ENCODE peak calls at places on chromosome 2, in seven cellular contexts. T is HepG2, O is GM12892, Z is GM12891, M is heart left ventricle, D is stomach, Y is thyroid gland. P is an unnamed sample.

GRCh38 chr2:74619651-74620297 is 28.4 kb downstream of the M1AP start:
- DNase-seq in T (no peak), D (no peak), O (no peak), M (no peak), Y (no peak), Z (no peak), P (no peak)

GRCh38 chr2:90209806-90210205 is 1518.3 kb downstream of the RPIA start:
- DNase-seq in D (no peak), Y (no peak), Z (no peak), M (no peak), O (no peak), T (no peak), P (no peak)

GRCh38 chr2:54677476-54678265 is 45.8 kb upstream of the EML6 start:
- DNase-seq in T (no peak), Z (no peak), Y (no peak), D (no peak), O (no peak), M (no peak), P (no peak)

GRCh38 chr2:166158546-166158945 is 30.7 kb upstream of the SCN1A start:
- DNase-seq in M (no peak), T (no peak), D (no peak), O (no peak), Z (no peak), Y (no peak), P (no peak)

GRCh38 chr2:63983986-63984605 is 35.1 kb downstream of the VPS54 start:
- DNase-seq in O (no peak), Z (no peak), T (peak; percentile 98), D (no peak), M (no peak), Y (no peak), P (no peak)

GRCh38 chr2:24015562-24016375 is 5.9 kb downstream of the MFSD2B start:
- DNase-seq in Y (no peak), Z (no peak), D (no peak), T (peak; percentile 98), O (no peak), M (no peak), P (peak; percentile 76)

GRCh38 chr2:19021721-19022120 is 336.7 kb downstream of the OSR1 start:
- DNase-seq in O (no peak), D (no peak), Z (no peak), T (peak; percentile 52), Y (no peak), M (no peak), P (no peak)

GRCh38 chr2:128512664-128513415 is 194.2 kb upstream of the HS6ST1 start:
- DNase-seq in D (no peak), Y (peak; percentile 33), T (no peak), M (no peak), O (no peak), Z (no peak), P (no peak)

GRCh38 chr2:177363332-177363731 is 29.2 kb upstream of the AGPS start:
- DNase-seq in O (no peak), T (no peak), Z (no peak), Y (no peak), D (no peak), M (no peak), P (no peak)

GRCh38 chr2:64865073-64865830 is 123.9 kb upstream of the SLC1A4 start:
- DNase-seq in O (peak; percentile 88), T (no peak), Z (peak; percentile 85), D (peak; percentile 75), Y (peak; percentile 67), M (peak; percentile 69), P (peak; percentile 68)

GRCh38 chr2:23545391-23545790 is 160.4 kb downstream of the KLHL29 start:
- DNase-seq in T (no peak), D (no peak), Y (no peak), M (no peak), Z (no peak), O (no peak), P (peak; percentile 90)

GRCh38 chr2:238865015-238865719 is 17.3 kb downstream of the TWIST2 start:
- DNase-seq in D (no peak), M (no peak), O (no peak), Y (no peak), T (no peak), Z (no peak), P (no peak)

GRCh38 chr2:127567351-127567854 is 31.9 kb downstream of the MYO7B start:
- DNase-seq in O (no peak), D (no peak), M (no peak), Z (no peak), T (no peak), Y (no peak), P (no peak)

GRCh38 chr2:217054791-217055190 is 194.9 kb upstream of the TNP1 start:
- DNase-seq in O (no peak), M (no peak), Z (no peak), Y (no peak), T (no peak), D (no peak), P (no peak)

GRCh38 chr2:135657806-135658582 is 83.7 kb upstream of the UBXN4 start:
- DNase-seq in M (no peak), O (no peak), T (no peak), D (no peak), Z (no peak), Y (no peak), P (no peak)

GRCh38 chr2:70566906-70567305 is 13.3 kb upstream of the TGFA start:
- DNase-seq in Y (no peak), Z (no peak), D (no peak), M (no peak), O (no peak), T (no peak), P (no peak)

GRCh38 chr2:128585706-128586105 is 267.0 kb upstream of the HS6ST1 start:
- DNase-seq in O (no peak), T (no peak), M (no peak), D (peak; percentile 23), Y (no peak), Z (no peak), P (no peak)

GRCh38 chr2:106020821-106021316 is 173.2 kb downstream of the UXS1 start:
- DNase-seq in O (no peak), D (no peak), Y (peak; percentile 67), M (peak; percentile 29), Z (no peak), T (no peak), P (no peak)

GRCh38 chr2:58334414-58334813 is 93.3 kb upstream of the FANCL start:
- DNase-seq in Y (no peak), Z (no peak), O (no peak), M (no peak), D (no peak), T (no peak), P (no peak)

GRCh38 chr2:53473236-53473635 is 294.4 kb upstream of the CHAC2 start:
- DNase-seq in M (no peak), Y (peak; percentile 13), Z (no peak), T (peak; percentile 13), D (no peak), O (no peak), P (no peak)

GRCh38 chr2:160109939-160110673 is 47.7 kb upstream of the PLA2R1 start:
- DNase-seq in M (peak; percentile 62), Y (peak; percentile 75), Z (no peak), O (no peak), T (peak; percentile 62), D (peak; percentile 57), P (peak; percentile 23)

GRCh38 chr2:71791051-71791450 is 337.7 kb downstream of the DYSF start:
- DNase-seq in T (no peak), D (no peak), Y (no peak), O (no peak), Z (no peak), M (no peak), P (no peak)

GRCh38 chr2:46147626-46148368 is 149.4 kb upstream of the EPAS1 start:
- DNase-seq in D (no peak), M (no peak), T (no peak), O (no peak), Z (no peak), Y (no peak), P (no peak)

GRCh38 chr2:10863047-10863446 is 48.7 kb upstream of the KCNF1 start:
- DNase-seq in O (no peak), Y (no peak), T (no peak), M (no peak), Z (no peak), D (no peak), P (no peak)
- TF ChIP-seq POLR2A in O (no peak), Y (no peak), T (no peak), M (no peak), Z (no peak), D (no peak), P (no peak)

DNA sequence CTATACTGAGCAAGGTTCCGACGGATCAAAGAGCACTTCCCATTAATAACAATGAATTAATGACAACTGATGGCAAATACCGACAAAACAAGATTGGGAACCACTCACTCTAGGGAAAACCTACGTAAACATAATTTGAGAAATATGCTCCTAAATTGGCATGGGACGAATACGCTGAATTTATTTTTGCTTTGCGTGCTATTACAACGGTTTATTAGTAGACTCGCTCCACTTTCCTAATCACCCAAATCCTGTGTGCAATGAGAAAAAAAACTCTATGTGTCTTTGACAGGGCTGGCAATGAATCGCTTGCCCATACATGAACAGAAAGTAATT is 536 bp upstream of the SLC25A12 start:
- DNase-seq in Y (no peak), Z (no peak), M (no peak), O (no peak), T (no peak), D (no peak), P (no peak)
- TF ChIP-seq POLR2A in Y (no peak), Z (no peak), M (no peak), O (no peak), T (no peak), D (no peak), P (no peak)

GRCh38 chr2:55914786-55915185 is 8.8 kb downstream of the EFEMP1 start:
- DNase-seq in O (no peak), M (no peak), Z (no peak), T (no peak), D (no peak), Y (no peak), P (no peak)
- TF ChIP-seq POLR2A in O (no peak), M (no peak), Z (no peak), T (no peak), D (no peak), Y (no peak), P (no peak)

GRCh38 chr2:37920570-37920969 is 4.5 kb upstream of the RMDN2 start:
- DNase-seq in T (peak; percentile 93), O (no peak), D (no peak), Y (no peak), Z (no peak), M (no peak), P (no peak)

GRCh38 chr2:37916512-37917082 is 8.5 kb upstream of the RMDN2 start:
- DNase-seq in O (no peak), Z (no peak), M (peak; percentile 47), D (no peak), Y (peak; percentile 85), T (no peak), P (no peak)

GRCh38 chr2:37917281-37918228 is 7.5 kb upstream of the RMDN2 start:
- DNase-seq in M (no peak), O (no peak), T (no peak), D (no peak), Z (no peak), Y (no peak), P (no peak)

GRCh38 chr2:37918742-37919186 is 6.3 kb upstream of the RMDN2 start:
- DNase-seq in Y (no peak), D (no peak), O (no peak), M (no peak), T (peak; percentile 99), Z (no peak), P (no peak)

GRCh38 chr2:37919631-37920032 is 5.5 kb upstream of the RMDN2 start:
- DNase-seq in O (no peak), Y (no peak), D (no peak), M (peak; percentile 19), Z (no peak), T (peak; percentile 95), P (no peak)
- TF ChIP-seq POLR2A in O (no peak), Y (no peak), D (no peak), M (no peak), Z (no peak), T (peak; percentile 65), P (no peak)